ENCODE peak calls at places on chromosomes 16 and 17, in four cellular contexts. One of them, this sample, is unnamed.

GRCh38 chr17:14580494-14580893 is 279.6 kb downstream of the HS3ST3B1 start:
- DNase-seq in activated T-cell treated with anti-CD3 and anti-CD28 coated beads, Interleukin-2, amount 50 U/mL, for 72 hours: no peak
- DNase-seq in putamen: no peak
- DNase-seq in AG08395: no peak
- DNase-seq in this sample: no peak

GRCh38 chr16:3087836-3088235 is 11.3 kb downstream of the ZSCAN10 start:
- DNase-seq in activated T-cell treated with anti-CD3 and anti-CD28 coated beads, Interleukin-2, amount 50 U/mL, for 72 hours: no peak
- DNase-seq in putamen: no peak
- DNase-seq in AG08395: no peak
- DNase-seq in this sample: no peak

GRCh38 chr17:50507871-50508572 is at the start of gene MYCBPAP:
- DNase-seq in activated T-cell treated with anti-CD3 and anti-CD28 coated beads, Interleukin-2, amount 50 U/mL, for 72 hours: peak
- DNase-seq in putamen: peak
- DNase-seq in AG08395: peak
- DNase-seq in this sample: peak

GRCh38 chr17:12627177-12627629 is 38.5 kb upstream of the MYOCD start:
- DNase-seq in activated T-cell treated with anti-CD3 and anti-CD28 coated beads, Interleukin-2, amount 50 U/mL, for 72 hours: no peak
- DNase-seq in putamen: no peak
- DNase-seq in AG08395: peak
- DNase-seq in this sample: no peak

GRCh38 chr17:57589151-57590034 is 155.7 kb downstream of the CCDC182 start:
- DNase-seq in activated T-cell treated with anti-CD3 and anti-CD28 coated beads, Interleukin-2, amount 50 U/mL, for 72 hours: no peak
- DNase-seq in putamen: no peak
- DNase-seq in AG08395: no peak
- DNase-seq in this sample: no peak

GRCh38 chr16:81500833-81501521 is 56.4 kb downstream of the CMIP start:
- DNase-seq in activated T-cell treated with anti-CD3 and anti-CD28 coated beads, Interleukin-2, amount 50 U/mL, for 72 hours: no peak
- DNase-seq in putamen: no peak
- DNase-seq in AG08395: peak
- DNase-seq in this sample: no peak

GRCh38 chr17:42895185-42895555 is 5.4 kb upstream of the G6PC1 start:
- DNase-seq in activated T-cell treated with anti-CD3 and anti-CD28 coated beads, Interleukin-2, amount 50 U/mL, for 72 hours: no peak
- DNase-seq in putamen: no peak
- DNase-seq in AG08395: peak
- DNase-seq in this sample: no peak

GRCh38 chr17:83200231-83200699 is 120.9 kb downstream of the METRNL start:
- DNase-seq in activated T-cell treated with anti-CD3 and anti-CD28 coated beads, Interleukin-2, amount 50 U/mL, for 72 hours: peak
- DNase-seq in putamen: no peak
- DNase-seq in AG08395: no peak
- DNase-seq in this sample: peak

GRCh38 chr16:50067290-50067853 is 1.6 kb downstream of the HEATR3 start:
- DNase-seq in activated T-cell treated with anti-CD3 and anti-CD28 coated beads, Interleukin-2, amount 50 U/mL, for 72 hours: peak
- DNase-seq in putamen: peak
- DNase-seq in AG08395: peak
- DNase-seq in this sample: peak

GRCh38 chr16:83338941-83339340 is 468.8 kb upstream of the HSBP1 start:
- DNase-seq in activated T-cell treated with anti-CD3 and anti-CD28 coated beads, Interleukin-2, amount 50 U/mL, for 72 hours: no peak
- DNase-seq in putamen: no peak
- DNase-seq in AG08395: peak
- DNase-seq in this sample: no peak

GRCh38 chr16:12356622-12357365 is 380.3 kb downstream of the SNX29 start:
- DNase-seq in activated T-cell treated with anti-CD3 and anti-CD28 coated beads, Interleukin-2, amount 50 U/mL, for 72 hours: no peak
- DNase-seq in putamen: no peak
- DNase-seq in AG08395: no peak
- DNase-seq in this sample: no peak

GRCh38 chr16:77805403-77805802 is 17.0 kb downstream of the VAT1L start:
- DNase-seq in activated T-cell treated with anti-CD3 and anti-CD28 coated beads, Interleukin-2, amount 50 U/mL, for 72 hours: no peak
- DNase-seq in putamen: no peak
- DNase-seq in AG08395: no peak
- DNase-seq in this sample: no peak

GRCh38 chr17:82103588-82104451 is 5.8 kb upstream of the FASN start:
- DNase-seq in activated T-cell treated with anti-CD3 and anti-CD28 coated beads, Interleukin-2, amount 50 U/mL, for 72 hours: no peak
- DNase-seq in putamen: no peak
- DNase-seq in AG08395: no peak
- DNase-seq in this sample: no peak

GRCh38 chr17:65156835-65157565 is 19.8 kb downstream of the RGS9 start:
- DNase-seq in activated T-cell treated with anti-CD3 and anti-CD28 coated beads, Interleukin-2, amount 50 U/mL, for 72 hours: no peak
- DNase-seq in putamen: no peak
- DNase-seq in AG08395: no peak
- DNase-seq in this sample: no peak